ENCODE peak calls at places on chromosome X, in four cellular contexts. One of them, this sample, is unnamed.

GRCh38 chrX:78574306-78574705 is 84.8 kb downstream of the RTL3 start:
- DNase-seq in cardiac fibroblast: no peak
- DNase-seq in dorsolateral prefrontal cortex: no peak
- DNase-seq in H9: no peak
- DNase-seq in this sample: no peak

GRCh38 chrX:39331062-39331704 is 529.9 kb downstream of the MID1IP1 start:
- DNase-seq in dorsolateral prefrontal cortex: no peak
- DNase-seq in cardiac fibroblast: no peak
- DNase-seq in H9: no peak
- DNase-seq in this sample: no peak

GRCh38 chrX:38594434-38594833 is 33.1 kb downstream of the TSPAN7 start:
- DNase-seq in cardiac fibroblast: no peak
- DNase-seq in dorsolateral prefrontal cortex: no peak
- DNase-seq in H9: no peak
- DNase-seq in this sample: no peak

GRCh38 chrX:68842781-68843581 is 14.2 kb downstream of the EFNB1 start:
- DNase-seq in cardiac fibroblast: peak
- DNase-seq in dorsolateral prefrontal cortex: no peak
- DNase-seq in H9: no peak
- DNase-seq in this sample: no peak

GRCh38 chrX:22314211-22314610 is 41.5 kb downstream of the CBLL2 start:
- DNase-seq in cardiac fibroblast: peak
- DNase-seq in H9: no peak
- DNase-seq in dorsolateral prefrontal cortex: no peak
- DNase-seq in this sample: no peak

GRCh38 chrX:118226060-118226428 is 109.4 kb upstream of the KLHL13 start:
- DNase-seq in H9: no peak
- DNase-seq in dorsolateral prefrontal cortex: no peak
- DNase-seq in cardiac fibroblast: peak
- DNase-seq in this sample: no peak

GRCh38 chrX:139692908-139693307 is 15.1 kb downstream of the MCF2 start:
- DNase-seq in H9: peak
- DNase-seq in cardiac fibroblast: no peak
- DNase-seq in dorsolateral prefrontal cortex: no peak
- DNase-seq in this sample: no peak

GRCh38 chrX:140504371-140505324 is at the start of gene SOX3:
- DNase-seq in H9: peak
- DNase-seq in cardiac fibroblast: peak
- DNase-seq in dorsolateral prefrontal cortex: no peak
- DNase-seq in this sample: no peak

GRCh38 chrX:63664741-63665140 is 120.3 kb downstream of the ARHGEF9 start:
- DNase-seq in dorsolateral prefrontal cortex: no peak
- DNase-seq in H9: no peak
- DNase-seq in cardiac fibroblast: no peak
- DNase-seq in this sample: no peak

GRCh38 chrX:41889317-41890025 is 33.9 kb downstream of the CASK start:
- DNase-seq in H9: no peak
- DNase-seq in dorsolateral prefrontal cortex: no peak
- DNase-seq in cardiac fibroblast: peak
- DNase-seq in this sample: no peak

GRCh38 chrX:41912922-41913321 is 10.4 kb downstream of the CASK start:
- DNase-seq in dorsolateral prefrontal cortex: no peak
- DNase-seq in cardiac fibroblast: no peak
- DNase-seq in H9: no peak
- DNase-seq in this sample: no peak

GRCh38 chrX:3451566-3451965 is 105.1 kb upstream of the MXRA5 start:
- DNase-seq in cardiac fibroblast: peak
- DNase-seq in H9: no peak
- DNase-seq in dorsolateral prefrontal cortex: no peak
- DNase-seq in this sample: no peak

GRCh38 chrX:84187501-84188319 is at the start of gene RPS6KA6:
- DNase-seq in cardiac fibroblast: peak
- DNase-seq in dorsolateral prefrontal cortex: peak
- DNase-seq in H9: peak
- DNase-seq in this sample: peak

GRCh38 chrX:97529801-97530200 is 646.1 kb downstream of the RPA4 start:
- DNase-seq in dorsolateral prefrontal cortex: no peak
- DNase-seq in H9: no peak
- DNase-seq in cardiac fibroblast: peak
- DNase-seq in this sample: no peak

GRCh38 chrX:118723376-118723775 is 4.0 kb upstream of the IL13RA1 start:
- DNase-seq in cardiac fibroblast: no peak
- DNase-seq in H9: no peak
- DNase-seq in dorsolateral prefrontal cortex: no peak
- DNase-seq in this sample: no peak

GRCh38 chrX:68832101-68832416 is 3.2 kb downstream of the EFNB1 start:
- DNase-seq in dorsolateral prefrontal cortex: peak
- DNase-seq in cardiac fibroblast: peak
- DNase-seq in H9: peak
- DNase-seq in this sample: peak

GRCh38 chrX:15349046-15349445 is 13.7 kb upstream of the PIGA start:
- DNase-seq in cardiac fibroblast: peak
- DNase-seq in dorsolateral prefrontal cortex: no peak
- DNase-seq in H9: peak
- DNase-seq in this sample: no peak

GRCh38 chrX:153924149-153924861 is 1.8 kb downstream of the ARHGAP4 start:
- DNase-seq in cardiac fibroblast: peak
- DNase-seq in dorsolateral prefrontal cortex: no peak
- DNase-seq in H9: no peak
- DNase-seq in this sample: no peak

GRCh38 chrX:104921606-104922205 is 298.8 kb downstream of the TEX13A start:
- DNase-seq in H9: no peak
- DNase-seq in cardiac fibroblast: no peak
- DNase-seq in dorsolateral prefrontal cortex: no peak
- DNase-seq in this sample: peak

GRCh38 chrX:44946771-44947170 is 73.8 kb downstream of the KDM6A start:
- DNase-seq in cardiac fibroblast: peak
- DNase-seq in dorsolateral prefrontal cortex: no peak
- DNase-seq in H9: no peak
- DNase-seq in this sample: no peak

GRCh38 chrX:155998116-155998515 is 620 bp downstream of the IL9R start:
- DNase-seq in H9: no peak
- DNase-seq in dorsolateral prefrontal cortex: no peak
- DNase-seq in cardiac fibroblast: no peak
- DNase-seq in this sample: peak

GRCh38 chrX:32448320-32448719 is 763.0 kb downstream of the DMD start:
- DNase-seq in H9: no peak
- DNase-seq in dorsolateral prefrontal cortex: no peak
- DNase-seq in cardiac fibroblast: peak
- DNase-seq in this sample: no peak

GRCh38 chrX:118823263-118824172 is at the start of gene ZCCHC12:
- DNase-seq in dorsolateral prefrontal cortex: peak
- DNase-seq in H9: peak
- DNase-seq in cardiac fibroblast: peak
- DNase-seq in this sample: no peak

GRCh38 chrX:119391279-119391678 is 7.9 kb upstream of the SLC25A43 start:
- DNase-seq in cardiac fibroblast: peak
- DNase-seq in dorsolateral prefrontal cortex: no peak
- DNase-seq in H9: no peak
- DNase-seq in this sample: no peak

GRCh38 chrX:11535156-11535919 is 130.4 kb downstream of the ARHGAP6 start:
- DNase-seq in cardiac fibroblast: no peak
- DNase-seq in H9: no peak
- DNase-seq in dorsolateral prefrontal cortex: no peak
- DNase-seq in this sample: no peak

GRCh38 chrX:54481751-54482150 is 14.3 kb downstream of the FGD1 start:
- DNase-seq in dorsolateral prefrontal cortex: no peak
- DNase-seq in H9: peak
- DNase-seq in cardiac fibroblast: no peak
- DNase-seq in this sample: no peak
- TF ChIP-seq CTCF in dorsolateral prefrontal cortex: no peak
- TF ChIP-seq CTCF in H9: peak
- TF ChIP-seq CTCF in cardiac fibroblast: no peak
- TF ChIP-seq CTCF in this sample: no peak

GRCh38 chrX:12702509-12703091 is 88.6 kb upstream of the PRPS2 start:
- DNase-seq in dorsolateral prefrontal cortex: no peak
- DNase-seq in cardiac fibroblast: no peak
- DNase-seq in H9: no peak
- DNase-seq in this sample: no peak
- TF ChIP-seq CTCF in dorsolateral prefrontal cortex: peak
- TF ChIP-seq CTCF in cardiac fibroblast: peak
- TF ChIP-seq CTCF in H9: peak
- TF ChIP-seq CTCF in this sample: peak

GRCh38 chrX:100654256-100654655 is 10.3 kb downstream of the SRPX2 start:
- DNase-seq in cardiac fibroblast: peak
- DNase-seq in H9: peak
- DNase-seq in dorsolateral prefrontal cortex: no peak
- DNase-seq in this sample: no peak
- TF ChIP-seq CTCF in cardiac fibroblast: no peak
- TF ChIP-seq CTCF in H9: peak
- TF ChIP-seq CTCF in dorsolateral prefrontal cortex: no peak
- TF ChIP-seq CTCF in this sample: peak

DNA sequence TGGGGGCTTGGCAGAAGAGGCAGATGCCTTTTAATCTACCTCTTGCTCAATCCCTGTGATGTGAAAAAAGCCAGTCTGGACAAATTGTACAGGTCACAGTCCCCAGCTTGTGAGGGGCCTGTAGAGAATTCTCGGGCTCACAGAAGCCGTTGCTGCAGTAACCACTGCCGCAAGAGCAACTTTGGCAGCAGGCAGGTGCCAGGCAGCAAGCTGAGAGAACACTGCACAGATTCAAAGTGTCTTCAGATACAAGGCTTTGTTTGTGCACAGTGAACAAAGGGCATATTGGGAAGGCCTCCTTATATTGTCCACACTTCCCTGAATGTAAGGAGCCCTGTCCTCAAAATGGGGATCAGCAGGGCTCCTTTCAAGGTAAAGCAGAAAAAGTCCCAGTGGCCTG is 11.7 kb downstream of the GPKOW start:
- DNase-seq in dorsolateral prefrontal cortex: peak
- DNase-seq in H9: no peak
- DNase-seq in cardiac fibroblast: no peak
- DNase-seq in this sample: no peak
- TF ChIP-seq CTCF in dorsolateral prefrontal cortex: no peak
- TF ChIP-seq CTCF in H9: no peak
- TF ChIP-seq CTCF in cardiac fibroblast: no peak
- TF ChIP-seq CTCF in this sample: no peak

DNA sequence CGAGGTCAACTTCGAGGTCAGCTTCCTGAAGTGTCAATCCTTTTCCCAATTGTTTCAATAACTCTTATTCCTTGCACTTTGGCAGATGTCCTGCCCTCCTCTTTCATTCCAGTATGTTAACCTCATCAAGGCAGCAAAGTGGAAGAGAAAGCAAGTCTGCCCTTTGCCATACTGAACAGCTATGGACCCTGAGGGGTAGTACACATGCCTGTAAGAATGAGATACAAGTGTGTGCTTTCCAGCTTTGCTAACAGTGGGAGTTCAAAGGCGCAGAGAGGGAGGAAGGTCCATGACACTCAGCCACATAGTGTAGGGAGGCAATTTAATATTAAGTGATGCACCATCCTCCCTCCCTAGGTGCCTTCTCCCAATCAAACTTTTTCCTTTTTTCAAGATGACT is 96.4 kb upstream of the ZCCHC13 start:
- DNase-seq in dorsolateral prefrontal cortex: no peak
- DNase-seq in H9: no peak
- DNase-seq in cardiac fibroblast: no peak
- DNase-seq in this sample: no peak
- TF ChIP-seq CTCF in dorsolateral prefrontal cortex: no peak
- TF ChIP-seq CTCF in H9: no peak
- TF ChIP-seq CTCF in cardiac fibroblast: no peak
- TF ChIP-seq CTCF in this sample: no peak

GRCh38 chrX:53445977-53446376 is 11.8 kb upstream of the HSD17B10 start:
- DNase-seq in cardiac fibroblast: peak
- DNase-seq in dorsolateral prefrontal cortex: no peak
- DNase-seq in H9: peak
- DNase-seq in this sample: no peak
- TF ChIP-seq CTCF in cardiac fibroblast: peak
- TF ChIP-seq CTCF in dorsolateral prefrontal cortex: peak
- TF ChIP-seq CTCF in H9: peak
- TF ChIP-seq CTCF in this sample: peak

GRCh38 chrX:107537815-107538214 is 88.4 kb downstream of the FRMPD3 start:
- DNase-seq in H9: peak
- DNase-seq in dorsolateral prefrontal cortex: no peak
- DNase-seq in cardiac fibroblast: peak
- DNase-seq in this sample: no peak
- TF ChIP-seq CTCF in H9: peak
- TF ChIP-seq CTCF in dorsolateral prefrontal cortex: peak
- TF ChIP-seq CTCF in cardiac fibroblast: peak
- TF ChIP-seq CTCF in this sample: peak